ENCODE peak calls at places on chromosomes 12 and 14, in nine cellular contexts. K, Z, S, G, B, T, X, Q and C are unnamed samples.

GRCh38 chr14:54489731-54490447 is 1.1 kb upstream of the GMFB start:
- DNase-seq in G (no peak), Q (no peak), X (no peak), K (no peak), S (no peak), T (no peak), Z (no peak), B (no peak), C (no peak)

GRCh38 chr14:94355191-94355794 is 32.2 kb upstream of the SERPINA6 start:
- DNase-seq in B (no peak), Z (no peak), Q (no peak), S (peak; percentile 86), T (no peak), G (no peak), K (no peak), X (no peak), C (peak; percentile 29)

GRCh38 chr14:105473033-105473676 is 1.5 kb upstream of the CRIP2 start:
- DNase-seq in B (no peak), S (no peak), G (no peak), K (no peak), T (peak; percentile 56), Q (no peak), Z (no peak), X (no peak), C (no peak)

GRCh38 chr12:86948851-86949250 is 692.7 kb upstream of the MGAT4C start:
- DNase-seq in X (no peak), Q (no peak), Z (no peak), K (no peak), B (no peak), S (no peak), T (no peak), G (no peak), C (no peak)

GRCh38 chr12:47318963-47319362 is 239.2 kb upstream of the AMIGO2 start:
- DNase-seq in G (no peak), Q (no peak), K (no peak), X (no peak), T (no peak), S (no peak), B (no peak), Z (no peak), C (no peak)

GRCh38 chr14:105641075-105641937 is 114.9 kb downstream of the TMEM121 start:
- DNase-seq in Q (no peak), X (no peak), Z (no peak), T (no peak), S (no peak), B (no peak), G (no peak), K (no peak), C (no peak)

GRCh38 chr14:98819867-98820206 is 452.2 kb downstream of the BCL11B start:
- DNase-seq in Z (no peak), Q (no peak), G (no peak), K (no peak), S (no peak), T (no peak), B (no peak), X (no peak), C (no peak)

GRCh38 chr12:2963760-2964292 is 4.6 kb downstream of the TEAD4 start:
- DNase-seq in K (no peak), X (no peak), S (no peak), B (no peak), Z (no peak), T (no peak), Q (no peak), G (no peak), C (no peak)

GRCh38 chr12:106957617-106958016 is 1.9 kb downstream of the TMEM263 start:
- DNase-seq in Q (no peak), T (no peak), G (no peak), X (no peak), Z (no peak), K (no peak), B (no peak), S (no peak), C (no peak)

GRCh38 chr14:24903337-24903736 is 146.6 kb downstream of the STXBP6 start:
- DNase-seq in G (no peak), S (no peak), Z (no peak), B (no peak), Q (no peak), T (no peak), K (no peak), X (no peak), C (no peak)

GRCh38 chr12:16258963-16259362 is 18.5 kb downstream of the SLC15A5 start:
- DNase-seq in B (no peak), G (no peak), S (no peak), K (no peak), X (no peak), Z (no peak), Q (no peak), T (no peak), C (no peak)

GRCh38 chr14:92121207-92121669 is 268 bp downstream of the NDUFB1 start:
- DNase-seq in B (no peak), T (peak; percentile 23), G (no peak), X (no peak), K (no peak), S (peak; percentile 86), Z (peak; percentile 40), Q (no peak), C (peak; percentile 13)

GRCh38 chr12:25994252-25994651 is 35.8 kb downstream of the RASSF8 start:
- DNase-seq in B (no peak), G (no peak), X (no peak), K (no peak), Z (no peak), Q (no peak), T (no peak), S (no peak), C (no peak)

GRCh38 chr12:20599757-20600156 is 95.4 kb upstream of the SLCO1C1 start:
- DNase-seq in X (no peak), Q (no peak), T (no peak), B (no peak), S (no peak), K (no peak), G (no peak), Z (no peak), C (no peak)

GRCh38 chr14:66233571-66233970 is 252.6 kb upstream of the CCDC196 start:
- DNase-seq in B (no peak), T (peak; percentile 41), Z (no peak), G (no peak), S (no peak), Q (no peak), X (no peak), K (no peak), C (no peak)